ENCODE peak calls at places on chromosomes 7 and 10, in eight cellular contexts. L is HL-60; J is HT1080; A is type B pancreatic cell; F is CD8-positive, alpha-beta memory T cell; K is NCI-H774; G is stimulated activated effector memory CD8-positive, alpha-beta T cell treated with anti-CD3 and anti-CD28 coated beads, Interleukin-12 subunit alpha, Interleukin-12 subunit beta, amount 100 ng/mL, for 72 hours; Y is NCI-H1105. O is an unnamed sample.
A peak's percentile ranks its signal among the peaks of the same experiment; 100 is the strongest.

GRCh38 chr7:17444673-17445072 is 146.2 kb downstream of the AHR start:
- DNase-seq in A (no peak), J (peak; percentile 75), F (no peak), K (no peak), G (no peak), Y (no peak), L (no peak), O (no peak)

GRCh38 chr7:19116121-19117080 is 1.0 kb downstream of the TWIST1 start:
- DNase-seq in L (no peak), A (no peak), K (peak; percentile 26), J (peak; percentile 56), Y (peak; percentile 20), G (no peak), F (no peak), O (no peak)

GRCh38 chr7:100723732-100724275 is 3.5 kb downstream of the EPO start:
- DNase-seq in F (no peak), J (no peak), A (no peak), K (no peak), G (no peak), L (no peak), Y (no peak), O (no peak)

GRCh38 chr10:38027992-38028391 is 17.5 kb downstream of the ZNF33A start:
- DNase-seq in F (no peak), G (no peak), L (no peak), A (no peak), Y (no peak), J (peak; percentile 70), K (no peak), O (no peak)

GRCh38 chr10:129921065-129921670 is 42.9 kb downstream of the EBF3 start:
- DNase-seq in F (no peak), K (no peak), J (no peak), A (no peak), Y (no peak), G (no peak), L (no peak), O (no peak)

GRCh38 chr10:89086801-89087513 is 96.4 kb downstream of the FAS start:
- DNase-seq in J (peak; percentile 59), F (no peak), G (no peak), L (peak; percentile 57), Y (no peak), K (no peak), A (no peak), O (no peak)

GRCh38 chr7:51045319-51046102 is 262.8 kb upstream of the GRB10 start:
- DNase-seq in A (no peak), Y (no peak), L (no peak), J (peak; percentile 86), G (no peak), K (no peak), F (no peak), O (no peak)

GRCh38 chr10:114489521-114490310 is 85.4 kb upstream of the AFAP1L2 start:
- DNase-seq in K (no peak), A (no peak), F (no peak), G (no peak), Y (no peak), L (no peak), J (peak; percentile 10), O (no peak)

O was measured in HuH-7.